ENCODE peak calls at places on chromosome 19, in four cellular contexts. One of them, this sample, is unnamed.

GRCh38 chr19:19406878-19407639 is 1.6 kb downstream of the GATAD2A start:
- DNase-seq in cardiac fibroblast: peak
- DNase-seq in stomach: peak
- DNase-seq in GM06990: no peak
- DNase-seq in this sample: no peak

GRCh38 chr19:2586196-2586595 is 110.3 kb downstream of the GADD45B start:
- DNase-seq in cardiac fibroblast: no peak
- DNase-seq in stomach: no peak
- DNase-seq in GM06990: no peak
- DNase-seq in this sample: peak

GRCh38 chr19:19061491-19061890 is 2.3 kb upstream of the SLC25A42 start:
- DNase-seq in cardiac fibroblast: no peak
- DNase-seq in stomach: peak
- DNase-seq in GM06990: no peak
- DNase-seq in this sample: no peak

GRCh38 chr19:15287496-15287895 is 44.8 kb downstream of the BRD4 start:
- DNase-seq in cardiac fibroblast: no peak
- DNase-seq in stomach: no peak
- DNase-seq in GM06990: no peak
- DNase-seq in this sample: no peak

GRCh38 chr19:56170261-56170660 is 5.5 kb upstream of the GALP start:
- DNase-seq in cardiac fibroblast: no peak
- DNase-seq in stomach: no peak
- DNase-seq in GM06990: no peak
- DNase-seq in this sample: peak

GRCh38 chr19:50244695-50245094 is 41.3 kb downstream of the MYH14 start:
- DNase-seq in cardiac fibroblast: no peak
- DNase-seq in stomach: no peak
- DNase-seq in GM06990: no peak
- DNase-seq in this sample: no peak

GRCh38 chr19:2089001-2089711 is 7.0 kb downstream of the MOB3A start:
- DNase-seq in cardiac fibroblast: peak
- DNase-seq in stomach: no peak
- DNase-seq in GM06990: peak
- DNase-seq in this sample: no peak

GRCh38 chr19:32748497-32748896 is 28.9 kb downstream of the TDRD12 start:
- DNase-seq in cardiac fibroblast: no peak
- DNase-seq in stomach: no peak
- DNase-seq in GM06990: peak
- DNase-seq in this sample: no peak

GRCh38 chr19:19270749-19271571 is 2.1 kb downstream of the TM6SF2 start:
- DNase-seq in cardiac fibroblast: no peak
- DNase-seq in stomach: no peak
- DNase-seq in GM06990: no peak
- DNase-seq in this sample: no peak

GRCh38 chr19:33390120-33390907 is 16.8 kb downstream of the CEBPG start:
- DNase-seq in cardiac fibroblast: peak
- DNase-seq in stomach: no peak
- DNase-seq in GM06990: no peak
- DNase-seq in this sample: no peak

GRCh38 chr19:29176981-29177754 is 35.8 kb downstream of the UQCRFS1 start:
- DNase-seq in cardiac fibroblast: no peak
- DNase-seq in stomach: no peak
- DNase-seq in GM06990: no peak
- DNase-seq in this sample: no peak

GRCh38 chr19:6071103-6071485 is 39.2 kb downstream of the RFX2 start:
- DNase-seq in cardiac fibroblast: peak
- DNase-seq in stomach: no peak
- DNase-seq in GM06990: no peak
- DNase-seq in this sample: no peak

GRCh38 chr19:53877361-53877766 is 4.6 kb upstream of the PRKCG start:
- DNase-seq in cardiac fibroblast: peak
- DNase-seq in stomach: no peak
- DNase-seq in GM06990: no peak
- DNase-seq in this sample: no peak

GRCh38 chr19:4518345-4519171 is at the start of gene PLIN4:
- DNase-seq in cardiac fibroblast: peak
- DNase-seq in stomach: peak
- DNase-seq in GM06990: no peak
- DNase-seq in this sample: peak

GRCh38 chr19:58356236-58356970 is 3.1 kb upstream of the A1BG start:
- DNase-seq in cardiac fibroblast: peak
- DNase-seq in stomach: no peak
- DNase-seq in GM06990: peak
- DNase-seq in this sample: no peak

GRCh38 chr19:38727868-38728660 is 16.2 kb downstream of the CAPN12 start:
- DNase-seq in cardiac fibroblast: peak
- DNase-seq in stomach: no peak
- DNase-seq in GM06990: no peak
- DNase-seq in this sample: peak

GRCh38 chr19:7539827-7540425 is 4.4 kb downstream of the PNPLA6 start:
- DNase-seq in cardiac fibroblast: no peak
- DNase-seq in stomach: no peak
- DNase-seq in GM06990: no peak
- DNase-seq in this sample: no peak
- H3K4me3 ChIP-seq in cardiac fibroblast: no peak
- H3K4me3 ChIP-seq in stomach: no peak
- H3K4me3 ChIP-seq in GM06990: no peak
- H3K4me3 ChIP-seq in this sample: no peak

GRCh38 chr19:47013041-47013517 is 6.6 kb upstream of the NPAS1 start:
- DNase-seq in cardiac fibroblast: peak
- DNase-seq in stomach: peak
- DNase-seq in GM06990: peak
- DNase-seq in this sample: peak
- H3K4me3 ChIP-seq in cardiac fibroblast: no peak
- H3K4me3 ChIP-seq in stomach: no peak
- H3K4me3 ChIP-seq in GM06990: no peak
- H3K4me3 ChIP-seq in this sample: no peak

GRCh38 chr19:45370410-45371204 is at the start of gene ERCC2:
- DNase-seq in cardiac fibroblast: peak
- DNase-seq in stomach: peak
- DNase-seq in GM06990: peak
- DNase-seq in this sample: peak
- H3K4me3 ChIP-seq in cardiac fibroblast: peak
- H3K4me3 ChIP-seq in stomach: peak
- H3K4me3 ChIP-seq in GM06990: peak
- H3K4me3 ChIP-seq in this sample: peak

DNA sequence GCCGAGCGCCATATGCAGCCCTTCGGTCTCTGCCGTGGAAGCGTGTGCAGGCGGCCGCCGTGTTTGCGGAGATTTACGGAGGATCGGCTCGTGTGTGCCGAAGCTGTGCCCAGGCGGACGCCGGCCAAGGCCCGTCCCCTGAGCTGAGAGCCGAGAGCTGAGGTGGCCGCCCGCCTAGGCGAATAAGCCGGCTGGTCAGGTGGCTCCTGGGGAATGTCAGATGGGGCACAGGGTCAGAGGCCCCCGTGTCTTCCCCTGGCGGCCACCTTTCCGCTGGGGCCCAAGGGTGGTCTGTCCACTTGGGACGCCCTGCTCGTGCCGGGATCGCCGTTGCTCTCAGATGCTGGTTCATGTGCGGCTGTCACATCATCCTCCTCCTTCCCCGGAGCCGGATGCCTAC is 78.8 kb downstream of the ZNF536 start:
- DNase-seq in cardiac fibroblast: no peak
- DNase-seq in stomach: no peak
- DNase-seq in GM06990: no peak
- DNase-seq in this sample: no peak
- H3K4me3 ChIP-seq in cardiac fibroblast: no peak
- H3K4me3 ChIP-seq in stomach: peak
- H3K4me3 ChIP-seq in GM06990: no peak
- H3K4me3 ChIP-seq in this sample: no peak

DNA sequence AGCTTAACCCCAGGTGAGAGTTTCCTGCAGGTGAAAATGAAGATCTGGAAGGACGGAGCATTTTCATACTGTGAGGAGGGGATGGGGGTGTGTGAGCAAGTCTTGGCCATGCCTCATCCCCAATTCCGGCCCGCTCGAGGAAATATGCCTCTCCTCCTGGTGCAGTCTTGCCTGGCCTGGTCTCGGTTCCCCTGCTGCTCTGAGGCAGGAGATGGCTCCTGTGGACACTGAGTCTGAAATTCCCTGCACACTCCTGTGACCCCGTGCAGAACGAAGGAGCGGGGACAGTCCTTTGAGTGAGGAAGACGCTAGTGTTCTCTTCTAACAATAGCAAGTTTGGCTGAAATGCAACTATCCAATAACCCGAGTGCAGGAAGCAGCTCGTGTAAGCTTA is 329 bp upstream of the ZNF439 start:
- DNase-seq in cardiac fibroblast: no peak
- DNase-seq in stomach: no peak
- DNase-seq in GM06990: no peak
- DNase-seq in this sample: no peak
- H3K4me3 ChIP-seq in cardiac fibroblast: peak
- H3K4me3 ChIP-seq in stomach: peak
- H3K4me3 ChIP-seq in GM06990: peak
- H3K4me3 ChIP-seq in this sample: peak

GRCh38 chr19:47450478-47450877 is 21.2 kb downstream of the SLC8A2 start:
- DNase-seq in cardiac fibroblast: no peak
- DNase-seq in stomach: no peak
- DNase-seq in GM06990: no peak
- DNase-seq in this sample: no peak
- H3K4me3 ChIP-seq in cardiac fibroblast: no peak
- H3K4me3 ChIP-seq in stomach: no peak
- H3K4me3 ChIP-seq in GM06990: no peak
- H3K4me3 ChIP-seq in this sample: no peak

GRCh38 chr19:52451241-52451640 is 2.1 kb upstream of the ZNF578 start:
- DNase-seq in cardiac fibroblast: no peak
- DNase-seq in stomach: no peak
- DNase-seq in GM06990: no peak
- DNase-seq in this sample: no peak
- H3K4me3 ChIP-seq in cardiac fibroblast: no peak
- H3K4me3 ChIP-seq in stomach: no peak
- H3K4me3 ChIP-seq in GM06990: no peak
- H3K4me3 ChIP-seq in this sample: no peak

GRCh38 chr19:13262450-13262849 is 112.2 kb downstream of the IER2 start:
- DNase-seq in cardiac fibroblast: peak
- DNase-seq in stomach: no peak
- DNase-seq in GM06990: no peak
- DNase-seq in this sample: no peak
- H3K4me3 ChIP-seq in cardiac fibroblast: no peak
- H3K4me3 ChIP-seq in stomach: no peak
- H3K4me3 ChIP-seq in GM06990: no peak
- H3K4me3 ChIP-seq in this sample: no peak

DNA sequence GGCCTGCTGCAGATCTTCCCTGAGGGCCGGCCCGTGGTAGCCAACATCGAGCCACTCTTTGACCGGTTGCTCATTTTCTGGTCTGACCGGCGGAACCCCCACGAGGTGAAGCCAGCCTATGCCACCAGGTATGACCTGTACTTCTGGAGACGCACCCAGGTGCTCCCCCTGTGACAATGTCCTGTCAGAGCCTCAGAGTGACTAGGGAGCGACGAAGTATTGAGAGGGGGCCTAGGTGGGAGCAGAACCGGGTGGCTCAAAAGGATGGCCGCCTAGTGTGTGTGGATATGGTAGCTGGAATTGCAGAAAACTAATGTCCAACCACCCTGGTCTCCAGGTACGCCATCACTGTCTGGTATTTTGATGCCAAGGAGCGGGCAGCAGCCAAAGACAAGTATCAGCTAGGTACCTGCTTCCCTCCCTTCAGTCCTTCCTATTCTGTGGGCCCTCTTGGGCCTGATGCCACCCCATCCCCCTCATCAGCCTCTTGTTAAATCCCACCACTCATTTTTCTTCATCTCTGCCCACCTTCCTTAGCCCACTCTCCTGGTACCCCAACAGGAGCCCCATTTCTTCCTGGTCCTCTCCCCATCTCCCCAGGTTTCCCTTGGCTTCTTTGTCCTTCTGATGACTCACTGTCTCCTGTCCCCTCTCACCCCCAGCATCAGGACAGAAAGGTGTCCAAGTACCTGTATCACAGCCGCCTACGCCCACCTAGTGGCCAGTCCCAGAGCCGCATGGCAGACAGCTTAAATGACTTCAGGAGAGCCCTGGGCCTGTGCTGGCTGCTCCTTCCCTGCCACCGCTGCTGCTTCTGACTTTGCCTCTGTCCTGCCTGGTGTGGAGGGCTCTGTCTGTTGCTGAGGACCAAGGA is 8.4 kb downstream of the EGLN2 start:
- DNase-seq in cardiac fibroblast: no peak
- DNase-seq in stomach: no peak
- DNase-seq in GM06990: no peak
- DNase-seq in this sample: no peak
- H3K4me3 ChIP-seq in cardiac fibroblast: no peak
- H3K4me3 ChIP-seq in stomach: no peak
- H3K4me3 ChIP-seq in GM06990: no peak
- H3K4me3 ChIP-seq in this sample: no peak

This sample was measured in pancreas.